ENCODE peak calls at places on chromosomes 13 and 19, in five cellular contexts. X is cardiac fibroblast; K is neural crest cell; B is CD4-positive, alpha-beta memory T cell; I is activated gamma-delta T cell treated with anti-CD3 and anti-CD28 coated beads, Interleukin-2, amount 50 U/mL, for 16 hours. F is an unnamed sample.

GRCh38 chr13:110549795-110550160 is 11.7 kb downstream of the RAB20 start:
- DNase-seq in X (no peak), K (no peak), B (no peak), I (no peak), F (no peak)

GRCh38 chr13:100389617-100390016 is 199.0 kb downstream of the GGACT start:
- DNase-seq in X (no peak), K (no peak), B (no peak), I (no peak), F (no peak)

GRCh38 chr13:49679244-49679643 is 12.0 kb downstream of the EBPL start:
- DNase-seq in X (no peak), K (no peak), B (no peak), I (no peak), F (no peak)

GRCh38 chr13:91141619-91142061 is 205.8 kb upstream of the MIR17HG start:
- DNase-seq in X (no peak), K (no peak), B (no peak), I (no peak), F (no peak)

GRCh38 chr19:35748106-35749020 is at the start of gene LIN37:
- DNase-seq in X (peak; percentile 100), K (peak; percentile 98), B (peak; percentile 99), I (peak; percentile 99), F (peak; percentile 98)

GRCh38 chr19:48370955-48371354 is 6.8 kb downstream of the SYNGR4 start:
- DNase-seq in X (no peak), K (no peak), B (no peak), I (no peak), F (no peak)

GRCh38 chr19:33118643-33119042 is 13.3 kb upstream of the WDR88 start:
- DNase-seq in X (no peak), K (no peak), B (no peak), I (no peak), F (no peak)

GRCh38 chr19:718251-719024 is 9.7 kb downstream of the PALM start:
- DNase-seq in X (no peak), K (no peak), B (no peak), I (no peak), F (no peak)

F was measured in NK-92 treated with Interleukin-12 subunit alpha and Interleukin-12 subunit beta, amount 100 ng/mL, for 24 hours.